ENCODE peak calls at places on chromosomes 4 and X, in eight cellular contexts. D is left lung; U is COR-L47; K is ACHN; T is NCI-H446 treated with DMSO at 0.1 percent for 48 hours; Z is CD4-positive, alpha-beta T cell; O is GM23248; N is hepatic stellate cell. R is an unnamed sample.
A peak's percentile ranks its signal among the peaks of the same experiment; 100 is the strongest.

GRCh38 chr4:93897559-93897958 is 69.0 kb downstream of the ATOH1 start:
- DNase-seq in D (no peak), U (no peak), K (no peak), T (no peak), Z (no peak), O (peak; percentile 19), N (peak; percentile 2), R (no peak)

GRCh38 chr4:70705146-70705855 is 16.5 kb upstream of the RUFY3 start:
- DNase-seq in D (peak; percentile 85), U (peak; percentile 33), K (peak; percentile 78), T (peak; percentile 34), Z (peak; percentile 64), O (peak; percentile 85), N (peak; percentile 70), R (no peak)

GRCh38 chr4:119231517-119231916 is 19.0 kb downstream of the USP53 start:
- DNase-seq in D (no peak), U (no peak), K (no peak), T (no peak), Z (no peak), O (no peak), N (no peak), R (no peak)

GRCh38 chr4:80155286-80155982 is 41.9 kb upstream of the PRDM8 start:
- DNase-seq in D (no peak), U (no peak), K (no peak), T (peak; percentile 70), Z (no peak), O (peak; percentile 19), N (no peak), R (no peak)

GRCh38 chr4:15657366-15657765 is 2.2 kb upstream of the FBXL5 start:
- DNase-seq in D (no peak), U (no peak), K (no peak), T (no peak), Z (no peak), O (peak; percentile 44), N (no peak), R (no peak)

GRCh38 chr4:152118819-152119553 is 358.2 kb upstream of the GATB start:
- DNase-seq in D (no peak), U (peak; percentile 9), K (no peak), T (no peak), Z (no peak), O (no peak), N (no peak), R (no peak)

GRCh38 chr4:47383829-47384427 is 79.6 kb downstream of the COMMD8 start:
- DNase-seq in D (no peak), U (peak; percentile 44), K (peak; percentile 26), T (peak; percentile 53), Z (no peak), O (peak; percentile 66), N (peak; percentile 26), R (no peak)

GRCh38 chrX:118346258-118347094 is 570 bp downstream of the WDR44 start:
- DNase-seq in D (peak; percentile 42), U (peak; percentile 25), K (peak; percentile 22), T (no peak), Z (peak; percentile 38), O (peak; percentile 57), N (peak; percentile 21), R (no peak)

GRCh38 chr4:52059372-52059771 is 8.3 kb downstream of the SPATA18 start:
- DNase-seq in D (no peak), U (no peak), K (no peak), T (no peak), Z (no peak), O (peak; percentile 45), N (no peak), R (no peak)

GRCh38 chrX:85836868-85837267 is 210.5 kb downstream of the CHM start:
- DNase-seq in D (no peak), U (no peak), K (peak; percentile 6), T (peak; percentile 77), Z (no peak), O (peak; percentile 71), N (no peak), R (peak; percentile 0)

GRCh38 chr4:82745173-82745842 is 53.3 kb downstream of the SCD5 start:
- DNase-seq in D (no peak), U (no peak), K (no peak), T (no peak), Z (no peak), O (peak; percentile 79), N (peak; percentile 21), R (peak; percentile 85)

GRCh38 chr4:93147524-93148212 is 680.9 kb upstream of the ATOH1 start:
- DNase-seq in D (no peak), U (peak; percentile 59), K (no peak), T (no peak), Z (no peak), O (no peak), N (no peak), R (no peak)

GRCh38 chr4:26028793-26029511 is 114.9 kb downstream of the SMIM20 start:
- DNase-seq in D (peak; percentile 76), U (no peak), K (peak; percentile 47), T (no peak), Z (peak; percentile 47), O (peak; percentile 82), N (peak; percentile 64), R (no peak)

GRCh38 chrX:27767387-27767786 is 40.4 kb upstream of the MAGEB10 start:
- DNase-seq in D (no peak), U (no peak), K (no peak), T (no peak), Z (no peak), O (no peak), N (no peak), R (no peak)

GRCh38 chr4:5780831-5781480 is 70.0 kb downstream of the EVC start:
- DNase-seq in D (no peak), U (no peak), K (no peak), T (no peak), Z (no peak), O (peak; percentile 46), N (peak; percentile 63), R (peak; percentile 80)